ENCODE peak calls at places on chromosomes 4 and X, in seven cellular contexts. Z is pancreas, A is NT2/D1, C is endodermal cell, E is cardiac muscle cell, U is H7, O is stomach. V is an unnamed sample.

GRCh38 chr4:41142946-41143720 is 71.2 kb downstream of the APBB2 start:
- DNase-seq in E (no peak), C (no peak), U (no peak), A (no peak), Z (no peak), O (peak; percentile 62), V (no peak)

GRCh38 chr4:42008011-42008786 is 17.9 kb downstream of the SLC30A9 start:
- DNase-seq in E (no peak), U (no peak), Z (no peak), C (no peak), A (no peak), O (no peak), V (no peak)

GRCh38 chr4:10074767-10075105 is 41.9 kb downstream of the WDR1 start:
- DNase-seq in Z (no peak), U (peak; percentile 63), E (peak; percentile 42), O (peak; percentile 19), C (peak; percentile 67), A (peak; percentile 16), V (peak; percentile 25)

GRCh38 chrX:82627568-82627967 is 880.5 kb upstream of the POU3F4 start:
- DNase-seq in U (no peak), A (no peak), E (no peak), O (no peak), Z (no peak), C (no peak), V (no peak)

GRCh38 chrX:103418811-103419210 is 42.5 kb downstream of the BEX3 start:
- DNase-seq in O (no peak), E (no peak), Z (no peak), C (no peak), A (no peak), U (no peak), V (no peak)

GRCh38 chr4:173014113-173014558 is 154.5 kb upstream of the GALNT7 start:
- DNase-seq in U (peak; percentile 70), O (no peak), C (peak; percentile 90), E (peak; percentile 37), Z (no peak), A (peak; percentile 55), V (no peak)

GRCh38 chrX:115894087-115894486 is 276.5 kb upstream of the AGTR2 start:
- DNase-seq in C (no peak), O (no peak), A (no peak), Z (no peak), U (peak; percentile 59), E (no peak), V (peak; percentile 31)

GRCh38 chrX:71378752-71379151 is 12.6 kb downstream of the TAF1 start:
- DNase-seq in A (no peak), E (no peak), C (no peak), O (no peak), Z (no peak), U (no peak), V (no peak)

GRCh38 chrX:20116575-20117240 is at the start of gene MAP7D2:
- DNase-seq in E (peak; percentile 6), U (peak; percentile 74), O (no peak), Z (no peak), C (peak; percentile 67), A (no peak), V (no peak)

GRCh38 chrX:56600141-56600540 is 36.7 kb downstream of the UBQLN2 start:
- DNase-seq in C (no peak), A (no peak), E (no peak), U (no peak), Z (no peak), O (no peak), V (no peak)

GRCh38 chr4:157128395-157128794 is 52.4 kb downstream of the GLRB start:
- DNase-seq in O (no peak), E (peak; percentile 15), A (no peak), Z (no peak), U (no peak), C (no peak), V (peak; percentile 1)

GRCh38 chrX:48514868-48515460 is 6.2 kb downstream of the PORCN start:
- DNase-seq in C (no peak), Z (no peak), A (no peak), U (no peak), E (no peak), O (no peak), V (no peak)

GRCh38 chrX:139290310-139290709 is 240.2 kb upstream of the F9 start:
- DNase-seq in E (no peak), C (no peak), U (no peak), Z (no peak), A (no peak), O (no peak), V (no peak)

GRCh38 chrX:49184294-49185061 is 1.7 kb downstream of the PRICKLE3 start:
- DNase-seq in C (peak; percentile 97), A (peak; percentile 91), Z (peak; percentile 88), O (peak; percentile 93), E (peak; percentile 93), U (peak; percentile 86), V (peak; percentile 93)

GRCh38 chr4:5746829-5747745 is 36.1 kb downstream of the EVC start:
- DNase-seq in C (no peak), U (no peak), Z (no peak), O (no peak), E (no peak), A (no peak), V (no peak)

GRCh38 chr4:69025999-69026387 is 70.3 kb upstream of the UGT2B7 start:
- DNase-seq in A (no peak), U (no peak), E (no peak), C (no peak), Z (no peak), O (no peak), V (no peak)

GRCh38 chrX:17725176-17725575 is 12.1 kb upstream of the SCML1 start:
- DNase-seq in Z (no peak), E (no peak), U (no peak), C (no peak), A (no peak), O (no peak), V (no peak)

GRCh38 chr4:153781717-153782416 is 7.0 kb downstream of the SFRP2 start:
- DNase-seq in A (no peak), U (peak; percentile 43), C (peak; percentile 60), E (no peak), Z (no peak), O (no peak), V (no peak)

GRCh38 chr4:153782567-153782966 is 6.3 kb downstream of the SFRP2 start:
- DNase-seq in E (no peak), Z (no peak), O (no peak), U (no peak), C (no peak), A (no peak), V (no peak)

GRCh38 chr4:153787156-153787555 is 1.7 kb downstream of the SFRP2 start:
- DNase-seq in O (no peak), Z (no peak), A (no peak), E (no peak), U (peak; percentile 34), C (no peak), V (no peak)

GRCh38 chr4:153785830-153786721 is 2.8 kb downstream of the SFRP2 start:
- DNase-seq in C (peak; percentile 53), A (no peak), Z (no peak), U (peak; percentile 40), E (peak; percentile 39), O (no peak), V (peak; percentile 17)

GRCh38 chr4:153784300-153784699 is 4.6 kb downstream of the SFRP2 start:
- DNase-seq in A (no peak), E (no peak), Z (no peak), C (no peak), U (no peak), O (no peak), V (no peak)
- H3K36me3 ChIP-seq in A (peaks cover 42% of the 10 kb centered on the region), E (no peaks in the 10 kb centered on the region), Z (no peaks in the 10 kb centered on the region), C (no peaks in the 10 kb centered on the region), U (peaks cover 7% of the 10 kb centered on the region), O (no peaks in the 10 kb centered on the region), V (no peaks in the 10 kb centered on the region)

DNA sequence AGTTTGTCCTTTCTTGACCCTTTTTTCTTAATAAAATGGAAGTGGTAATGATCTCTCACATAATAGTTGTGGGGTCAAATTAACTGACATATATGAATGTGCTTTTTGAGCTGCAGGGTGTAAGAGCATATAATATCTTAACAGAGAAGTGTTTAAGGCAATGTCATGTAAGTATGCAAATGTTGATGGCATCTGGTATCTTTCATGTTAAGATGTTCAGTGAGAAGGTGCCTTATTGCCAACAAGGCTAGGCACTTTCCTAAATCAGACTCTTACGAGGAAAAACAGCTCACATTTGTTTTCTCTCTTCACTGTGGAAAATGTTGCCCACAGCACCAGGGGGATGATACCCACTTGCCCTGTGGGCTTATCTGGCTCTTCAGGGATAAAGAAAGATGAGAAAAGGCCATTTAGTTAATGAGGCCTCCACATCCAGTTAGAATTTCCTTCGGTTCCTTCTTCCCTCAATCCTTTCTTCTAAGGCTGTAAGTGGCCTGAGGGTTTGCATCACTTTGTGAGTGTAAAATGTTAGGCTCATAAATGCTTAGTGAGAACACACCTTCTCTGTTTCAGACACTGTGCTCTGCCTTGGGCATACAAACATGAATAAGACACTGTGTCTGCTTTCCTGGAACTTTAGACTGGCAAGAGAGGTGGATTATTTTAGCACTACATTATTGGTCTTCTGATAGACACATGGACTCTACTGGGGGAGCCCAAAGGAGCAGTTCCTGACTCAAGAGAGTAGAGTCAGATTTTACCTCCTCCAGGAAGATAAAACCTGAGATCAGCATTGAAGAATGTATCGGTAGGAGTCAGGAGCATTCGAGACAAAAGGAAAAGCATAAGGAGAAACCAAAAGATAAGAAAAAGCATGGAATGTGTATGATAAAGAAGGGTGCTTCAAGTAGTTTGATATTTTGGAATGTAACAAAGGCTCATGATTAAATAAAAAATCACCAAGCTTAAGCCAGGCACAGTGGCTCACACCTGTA is 135.5 kb downstream of the SOWAHB start:
- DNase-seq in A (no peak), U (no peak), E (no peak), Z (no peak), O (no peak), C (no peak), V (no peak)
- H3K36me3 ChIP-seq in A (peaks cover 60% of the 10 kb centered on the region), U (peaks cover 10% of the 10 kb centered on the region), E (no peaks in the 10 kb centered on the region), Z (peaks cover 6% of the 10 kb centered on the region), O (peaks cover 77% of the 10 kb centered on the region), C (peaks cover 65% of the 10 kb centered on the region), V (peaks cover 6% of the 10 kb centered on the region)

DNA sequence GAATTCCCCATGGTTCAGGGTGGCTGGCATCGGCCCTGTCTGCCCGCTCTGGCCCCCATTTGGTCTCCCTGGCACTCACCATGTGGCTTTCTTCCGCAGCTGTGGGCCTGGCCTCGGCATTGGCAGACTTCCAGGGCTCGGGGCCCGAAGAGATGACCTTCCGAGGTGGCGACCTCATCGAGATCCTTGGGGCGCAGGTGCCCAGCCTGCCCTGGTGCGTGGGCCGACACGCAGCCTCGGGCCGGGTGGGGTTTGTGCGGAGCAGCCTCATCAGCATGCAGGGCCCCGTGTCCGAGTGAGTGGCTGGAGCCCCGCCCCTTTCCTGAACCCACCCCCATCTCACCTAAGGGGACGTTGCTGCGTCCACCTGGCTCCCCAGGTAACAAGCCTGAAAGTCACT is 20.1 kb downstream of the SH3TC1 start:
- DNase-seq in C (no peak), O (no peak), U (no peak), Z (no peak), E (no peak), A (no peak), V (no peak)
- H3K36me3 ChIP-seq in C (no peaks in the 10 kb centered on the region), O (peaks cover 91% of the 10 kb centered on the region), U (no peaks in the 10 kb centered on the region), Z (peaks cover 38% of the 10 kb centered on the region), E (no peaks in the 10 kb centered on the region), A (no peaks in the 10 kb centered on the region), V (no peaks in the 10 kb centered on the region)

DNA sequence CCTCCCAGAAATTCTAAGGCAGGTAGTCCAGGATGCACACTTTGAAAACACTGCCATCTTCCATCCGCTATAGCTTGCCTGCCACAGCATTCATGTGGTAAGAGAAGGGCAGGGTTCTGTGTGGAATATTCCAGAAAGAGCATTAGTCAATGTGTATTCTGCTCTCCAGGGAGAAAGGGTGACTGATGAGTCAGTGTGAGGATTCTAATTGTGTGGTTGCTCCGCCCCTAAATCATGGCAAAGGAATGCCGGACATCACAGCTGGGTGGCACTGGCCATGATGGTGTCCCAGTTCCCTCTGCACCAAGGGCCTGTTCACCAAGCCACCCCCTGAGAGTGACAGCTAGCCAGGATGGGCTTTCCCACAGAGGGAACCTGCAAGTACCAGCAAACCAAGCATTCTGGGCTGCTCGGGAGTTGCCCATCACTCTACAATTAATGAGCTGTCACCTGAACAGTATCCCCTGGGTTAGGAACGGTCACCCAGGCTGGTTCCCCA is 9.5 kb downstream of the IDS start:
- DNase-seq in C (peak; percentile 53), O (no peak), E (no peak), U (no peak), A (no peak), Z (no peak), V (peak; percentile 61)
- H3K36me3 ChIP-seq in C (peaks cover 82% of the 10 kb centered on the region), O (peaks cover 100% of the 10 kb centered on the region), E (peaks cover 2% of the 10 kb centered on the region), U (peaks cover 37% of the 10 kb centered on the region), A (peaks cover 76% of the 10 kb centered on the region), Z (peaks cover 12% of the 10 kb centered on the region), V (peaks cover 7% of the 10 kb centered on the region)

V was measured in small intestine.